ENCODE peak calls at places on chromosomes 6 and 20, in five cellular contexts. S is hepatocyte; P is CD8-positive, alpha-beta T cell; I is choroid plexus epithelial cell; L is IMR-90. A is an unnamed sample.

GRCh38 chr20:58237318-58238182 is 9.1 kb upstream of the ANKRD60 start:
- DNase-seq in S (no peak), P (no peak), I (peak; percentile 63), L (peak; percentile 82), A (no peak)

GRCh38 chr6:35302604-35303218 is 5.1 kb downstream of the DEF6 start:
- DNase-seq in S (peak; percentile 50), P (peak; percentile 72), I (peak; percentile 35), L (peak; percentile 9), A (peak; percentile 82)

GRCh38 chr6:137166247-137167098 is 7.0 kb downstream of the IL22RA2 start:
- DNase-seq in S (no peak), P (no peak), I (no peak), L (no peak), A (no peak)

GRCh38 chr6:145012039-145012662 is 723.2 kb downstream of the EPM2A start:
- DNase-seq in S (no peak), P (no peak), I (peak; percentile 73), L (peak; percentile 66), A (no peak)

GRCh38 chr20:50071039-50071888 is 41.7 kb downstream of the UBE2V1 start:
- DNase-seq in S (peak; percentile 94), P (peak; percentile 86), I (peak; percentile 81), L (peak; percentile 63), A (peak; percentile 94)

GRCh38 chr6:14966111-14966901 is 279.6 kb upstream of the JARID2 start:
- DNase-seq in S (no peak), P (no peak), I (no peak), L (peak; percentile 33), A (no peak)

GRCh38 chr20:43916875-43917371 is 2.3 kb downstream of the TOX2 start:
- DNase-seq in S (no peak), P (no peak), I (no peak), L (peak; percentile 45), A (peak; percentile 37)

GRCh38 chr6:38389875-38390274 is 249.9 kb downstream of the BTBD9 start:
- DNase-seq in S (no peak), P (no peak), I (no peak), L (no peak), A (no peak)

GRCh38 chr6:108735991-108736345 is 112.3 kb upstream of the ARMC2 start:
- DNase-seq in S (no peak), P (no peak), I (no peak), L (no peak), A (no peak)

DNA sequence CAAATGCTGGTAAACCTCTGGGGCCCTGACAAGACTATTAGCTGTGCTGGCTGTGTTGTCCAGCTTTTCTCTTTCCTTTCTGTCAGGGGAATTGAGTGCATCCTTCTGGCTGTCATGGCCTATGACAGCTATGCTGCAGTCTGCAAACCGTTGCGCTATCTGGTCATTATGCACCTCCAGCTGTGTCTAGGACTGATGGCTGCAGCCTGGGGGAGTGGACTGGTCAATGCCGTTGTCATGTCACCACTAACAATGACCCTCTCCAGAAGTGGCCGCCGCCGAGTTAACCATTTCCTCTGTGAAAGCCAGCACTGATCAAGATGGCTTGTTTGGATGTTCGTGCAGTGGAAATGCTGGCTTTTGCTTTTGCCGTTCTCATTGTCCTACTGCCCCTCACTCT is 20.3 kb downstream of the OR2B6 start:
- DNase-seq in S (no peak), P (no peak), I (no peak), L (no peak), A (no peak)
- TF ChIP-seq CTCF in S (no peak), P (no peak), I (no peak), L (no peak), A (no peak)

GRCh38 chr6:13027200-13027599 is 301.1 kb downstream of the TBC1D7 start:
- DNase-seq in S (no peak), P (no peak), I (no peak), L (no peak), A (no peak)

GRCh38 chr6:13026100-13026499 is 302.2 kb downstream of the TBC1D7 start:
- DNase-seq in S (no peak), P (no peak), I (no peak), L (no peak), A (no peak)

GRCh38 chr6:13024616-13025015 is 303.7 kb downstream of the TBC1D7 start:
- DNase-seq in S (no peak), P (no peak), I (no peak), L (no peak), A (no peak)

GRCh38 chr6:13030421-13030820 is 297.9 kb downstream of the TBC1D7 start:
- DNase-seq in S (no peak), P (no peak), I (no peak), L (no peak), A (no peak)

GRCh38 chr6:13026557-13026956 is 301.8 kb downstream of the TBC1D7 start:
- DNase-seq in S (no peak), P (no peak), I (no peak), L (no peak), A (no peak)
- TF ChIP-seq CTCF in S (no peak), P (no peak), I (no peak), L (no peak), A (no peak)

DNA sequence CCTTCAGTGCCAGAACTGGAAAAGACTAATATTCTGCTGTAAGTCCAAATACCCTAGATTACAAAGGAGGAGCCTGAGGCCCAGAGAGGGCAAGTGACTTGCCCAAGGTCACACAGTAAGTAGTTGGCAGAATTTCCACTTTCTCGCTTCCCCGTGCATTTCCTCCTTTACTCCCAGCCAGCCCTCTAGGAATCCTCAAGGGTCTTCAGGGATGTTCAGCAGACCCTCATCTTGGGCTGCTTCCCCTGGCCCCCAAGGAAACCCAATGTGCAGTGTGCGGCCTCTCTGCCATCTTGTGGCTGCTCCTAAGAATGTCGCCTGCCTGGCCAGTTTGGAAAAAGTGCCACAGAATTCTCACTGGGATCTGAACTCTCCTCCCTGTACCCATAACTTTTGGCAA is 217.7 kb upstream of the LRFN2 start:
- DNase-seq in S (no peak), P (no peak), I (peak; percentile 6), L (no peak), A (no peak)
- TF ChIP-seq CTCF in S (peak; percentile 24), P (no peak), I (peak; percentile 63), L (no peak), A (no peak)

GRCh38 chr20:9068896-9069663 is at the start of gene PLCB4:
- DNase-seq in S (peak; percentile 60), P (no peak), I (peak; percentile 30), L (peak; percentile 66), A (no peak)

GRCh38 chr20:9066196-9066595 is 2.7 kb upstream of the PLCB4 start:
- DNase-seq in S (no peak), P (no peak), I (no peak), L (no peak), A (no peak)

GRCh38 chr20:9071976-9072726 is 3.3 kb downstream of the PLCB4 start:
- DNase-seq in S (no peak), P (no peak), I (no peak), L (peak; percentile 43), A (no peak)

GRCh38 chr20:9070304-9070703 is 1.4 kb downstream of the PLCB4 start:
- DNase-seq in S (no peak), P (no peak), I (no peak), L (no peak), A (no peak)

DNA sequence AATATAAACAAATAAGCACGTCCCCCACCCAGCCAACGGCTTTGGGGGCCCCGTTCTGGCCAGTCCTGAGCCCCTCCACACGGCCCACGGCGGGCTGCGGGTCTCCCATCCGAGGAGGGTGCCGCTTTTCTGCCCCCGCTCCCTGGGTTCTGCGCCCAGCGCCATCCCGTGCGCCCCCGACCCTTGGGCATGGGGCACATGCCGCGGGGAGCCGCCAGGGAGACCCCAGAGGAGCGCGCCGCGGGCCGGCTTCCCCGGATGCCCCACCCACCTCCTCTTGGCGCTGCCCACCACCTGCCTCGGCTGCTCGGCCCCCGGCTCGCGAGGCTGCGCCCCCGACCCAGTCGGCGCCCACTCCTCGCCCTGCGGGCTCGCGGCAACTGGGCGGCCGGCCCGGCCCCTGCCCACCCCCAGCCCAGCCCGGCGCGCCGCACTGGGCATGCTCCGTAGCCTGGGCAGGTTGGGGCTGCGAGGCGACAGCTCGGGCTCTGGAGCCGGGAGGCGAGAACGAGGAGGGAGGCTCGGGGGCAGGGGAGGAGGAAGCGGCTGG is 580 bp upstream of the PLCB4 start:
- DNase-seq in S (peak; percentile 75), P (no peak), I (no peak), L (peak; percentile 41), A (no peak)
- TF ChIP-seq CTCF in S (no peak), P (no peak), I (no peak), L (no peak), A (no peak)

GRCh38 chr6:75848274-75848673 is 99.2 kb downstream of the MYO6 start:
- DNase-seq in S (no peak), P (no peak), I (no peak), L (no peak), A (no peak)
- TF ChIP-seq CTCF in S (no peak), P (no peak), I (no peak), L (no peak), A (no peak)

GRCh38 chr6:28383235-28384142 is 16.1 kb downstream of the ZSCAN12 start:
- DNase-seq in S (peak; percentile 93), P (peak; percentile 2), I (peak; percentile 97), L (peak; percentile 93), A (peak; percentile 84)
- TF ChIP-seq CTCF in S (peak; percentile 56), P (no peak), I (peak; percentile 73), L (peak; percentile 51), A (peak; percentile 46)

DNA sequence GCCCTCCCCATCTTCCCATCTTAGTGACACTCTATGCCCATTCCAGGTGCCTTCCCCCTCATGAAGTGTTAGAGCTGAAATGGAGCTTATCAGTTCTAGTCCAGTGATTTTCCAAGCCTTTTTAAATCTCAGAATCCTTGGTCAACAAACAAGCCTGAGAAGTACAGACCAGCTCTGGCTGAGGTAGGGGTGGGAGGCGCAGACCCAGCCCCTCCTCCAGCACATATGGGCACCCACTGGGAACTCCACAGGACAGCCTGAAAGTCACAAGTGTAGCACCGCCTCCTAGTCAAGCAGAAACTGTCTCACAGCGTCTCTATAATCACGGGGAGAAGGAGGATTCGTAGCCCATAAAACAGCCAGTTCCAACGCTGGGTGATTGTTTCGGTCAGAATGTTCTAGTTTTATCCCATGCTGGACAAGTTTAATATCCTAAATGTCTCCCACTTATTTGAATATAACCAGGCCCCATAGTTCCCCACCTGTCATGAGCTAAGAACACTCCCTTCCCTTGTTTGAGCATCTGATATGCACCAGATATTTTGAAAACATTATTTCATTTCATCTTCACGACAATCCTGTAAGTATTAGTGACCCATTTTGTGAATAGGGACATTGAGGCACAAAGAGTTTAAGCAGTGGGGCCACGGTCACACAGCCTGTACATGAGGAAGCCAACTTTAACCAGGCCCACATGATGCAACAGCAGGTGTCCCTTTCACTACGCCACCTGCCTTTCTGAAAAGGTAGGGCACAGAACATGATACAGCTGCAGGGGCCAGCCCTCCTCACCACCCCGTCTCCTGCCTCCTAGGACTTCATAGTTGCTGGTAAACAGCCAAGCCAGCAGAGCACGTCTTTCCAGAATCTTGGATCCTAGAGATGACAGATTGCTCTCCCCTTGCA is 40.1 kb downstream of the TRAF3IP2 start:
- DNase-seq in S (peak; percentile 32), P (no peak), I (no peak), L (no peak), A (peak; percentile 62)
- TF ChIP-seq CTCF in S (peak; percentile 27), P (no peak), I (peak; percentile 23), L (no peak), A (peak; percentile 35)

GRCh38 chr6:90271831-90272230 is 24.8 kb downstream of the BACH2 start:
- DNase-seq in S (no peak), P (no peak), I (no peak), L (no peak), A (no peak)

GRCh38 chr6:90278129-90278528 is 18.5 kb downstream of the BACH2 start:
- DNase-seq in S (no peak), P (no peak), I (no peak), L (no peak), A (no peak)

GRCh38 chr6:90273863-90274262 is 22.8 kb downstream of the BACH2 start:
- DNase-seq in S (no peak), P (no peak), I (no peak), L (no peak), A (no peak)

GRCh38 chr6:90277301-90278011 is 19.2 kb downstream of the BACH2 start:
- DNase-seq in S (no peak), P (no peak), I (no peak), L (peak; percentile 20), A (no peak)

GRCh38 chr6:90274481-90275030 is 22.1 kb downstream of the BACH2 start:
- DNase-seq in S (no peak), P (peak; percentile 81), I (no peak), L (no peak), A (no peak)
- TF ChIP-seq CTCF in S (no peak), P (peak; percentile 47), I (no peak), L (no peak), A (no peak)